ENCODE peak calls at places on chromosomes 1 and 21, in five cellular contexts. One of them, this sample, is unnamed.

GRCh38 chr21:34367320-34367935 is 3.6 kb downstream of the KCNE2 start:
- DNase-seq in AG10803: peak
- DNase-seq in upper lobe of right lung: no peak
- DNase-seq in WTC11: peak
- DNase-seq in ascending aorta: no peak
- DNase-seq in this sample: peak

GRCh38 chr1:30599721-30600120 is 123.7 kb downstream of the MATN1 start:
- DNase-seq in AG10803: peak
- DNase-seq in upper lobe of right lung: no peak
- DNase-seq in WTC11: no peak
- DNase-seq in ascending aorta: no peak
- DNase-seq in this sample: no peak

GRCh38 chr1:178450871-178451270 is 45.9 kb downstream of the CLEC20A start:
- DNase-seq in AG10803: no peak
- DNase-seq in upper lobe of right lung: no peak
- DNase-seq in WTC11: no peak
- DNase-seq in ascending aorta: no peak
- DNase-seq in this sample: no peak

GRCh38 chr1:204228896-204229295 is 15.1 kb upstream of the GOLT1A start:
- DNase-seq in AG10803: no peak
- DNase-seq in upper lobe of right lung: no peak
- DNase-seq in WTC11: no peak
- DNase-seq in ascending aorta: no peak
- DNase-seq in this sample: no peak

GRCh38 chr1:18211764-18212163 is 104.2 kb downstream of the IGSF21 start:
- DNase-seq in AG10803: no peak
- DNase-seq in upper lobe of right lung: no peak
- DNase-seq in WTC11: no peak
- DNase-seq in ascending aorta: no peak
- DNase-seq in this sample: no peak

GRCh38 chr1:183318433-183318832 is 99.7 kb downstream of the NMNAT2 start:
- DNase-seq in AG10803: peak
- DNase-seq in upper lobe of right lung: peak
- DNase-seq in WTC11: peak
- DNase-seq in ascending aorta: peak
- DNase-seq in this sample: peak

GRCh38 chr1:234969630-234970370 is 158.8 kb downstream of the TOMM20 start:
- DNase-seq in AG10803: peak
- DNase-seq in upper lobe of right lung: peak
- DNase-seq in WTC11: peak
- DNase-seq in ascending aorta: no peak
- DNase-seq in this sample: peak

GRCh38 chr1:69278923-69279322 is 288.8 kb upstream of the LRRC7 start:
- DNase-seq in AG10803: no peak
- DNase-seq in upper lobe of right lung: no peak
- DNase-seq in WTC11: no peak
- DNase-seq in ascending aorta: no peak
- DNase-seq in this sample: no peak

GRCh38 chr1:2317230-2318065 is 73.9 kb downstream of the MORN1 start:
- DNase-seq in AG10803: no peak
- DNase-seq in upper lobe of right lung: no peak
- DNase-seq in WTC11: peak
- DNase-seq in ascending aorta: no peak
- DNase-seq in this sample: no peak

GRCh38 chr1:172360511-172360910 is 60.0 kb upstream of the C1orf105 start:
- DNase-seq in AG10803: no peak
- DNase-seq in upper lobe of right lung: no peak
- DNase-seq in WTC11: peak
- DNase-seq in ascending aorta: no peak
- DNase-seq in this sample: no peak

GRCh38 chr1:106523448-106523847 is 533.0 kb upstream of the PRMT6 start:
- DNase-seq in AG10803: no peak
- DNase-seq in upper lobe of right lung: no peak
- DNase-seq in WTC11: peak
- DNase-seq in ascending aorta: no peak
- DNase-seq in this sample: no peak

GRCh38 chr1:26225033-26225831 is 8.8 kb upstream of the CEP85 start:
- DNase-seq in AG10803: no peak
- DNase-seq in upper lobe of right lung: peak
- DNase-seq in WTC11: peak
- DNase-seq in ascending aorta: no peak
- DNase-seq in this sample: peak

GRCh38 chr1:17438977-17439249 is 564 bp downstream of the RCC2 start:
- DNase-seq in AG10803: no peak
- DNase-seq in upper lobe of right lung: no peak
- DNase-seq in WTC11: no peak
- DNase-seq in ascending aorta: no peak
- DNase-seq in this sample: no peak

GRCh38 chr1:29783501-29784275 is 547.4 kb downstream of the PTPRU start:
- DNase-seq in AG10803: no peak
- DNase-seq in upper lobe of right lung: no peak
- DNase-seq in WTC11: no peak
- DNase-seq in ascending aorta: no peak
- DNase-seq in this sample: no peak

GRCh38 chr1:79847715-79848114 is 841.2 kb upstream of the ADGRL4 start:
- DNase-seq in AG10803: no peak
- DNase-seq in upper lobe of right lung: no peak
- DNase-seq in WTC11: no peak
- DNase-seq in ascending aorta: no peak
- DNase-seq in this sample: no peak

DNA sequence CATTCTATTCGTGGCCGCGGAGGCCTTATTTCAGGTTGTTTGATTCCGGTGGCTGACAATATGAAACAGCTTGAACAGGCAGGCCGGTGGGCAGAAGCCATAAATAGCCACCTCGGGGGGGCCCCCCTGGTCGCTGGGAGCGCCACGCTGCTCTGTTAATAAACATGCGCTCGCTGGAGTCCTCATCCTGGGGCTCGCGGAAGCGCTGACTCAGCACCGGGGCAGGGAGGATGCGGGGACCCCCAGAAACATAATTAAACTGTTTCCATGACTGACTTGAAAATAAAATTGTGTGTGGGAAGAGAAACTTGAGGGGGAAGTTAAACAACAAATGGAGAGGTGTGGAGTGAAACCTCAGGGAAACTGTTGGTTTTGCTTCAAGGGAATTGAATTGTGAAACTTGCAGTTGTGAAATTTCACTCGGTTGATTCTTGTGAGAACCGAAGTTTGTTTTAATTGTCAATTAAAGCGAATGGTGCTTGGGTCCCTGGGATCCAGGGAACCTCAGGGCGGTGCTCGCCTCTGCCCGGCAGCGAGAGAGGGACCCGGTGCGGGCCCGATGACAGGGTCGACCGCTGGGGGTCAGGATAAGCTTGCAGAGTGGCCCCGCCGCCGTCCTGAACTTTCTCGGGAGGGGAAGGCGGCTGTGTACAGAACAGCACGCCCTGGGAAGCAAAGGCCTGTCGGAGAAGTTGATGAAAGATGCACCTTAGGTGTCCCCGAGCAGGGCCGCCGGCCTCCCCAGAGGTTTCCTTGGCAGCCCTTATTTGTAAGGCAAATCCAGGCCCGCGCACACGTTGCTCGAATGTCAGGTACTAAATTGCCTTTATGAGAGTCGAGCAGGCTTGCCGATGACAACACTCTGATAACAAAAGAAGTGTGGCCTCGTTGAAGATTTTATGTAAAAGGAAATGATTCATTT is 176.9 kb upstream of the LMO4 start:
- DNase-seq in AG10803: peak
- DNase-seq in upper lobe of right lung: peak
- DNase-seq in WTC11: peak
- DNase-seq in ascending aorta: no peak
- DNase-seq in this sample: peak
- TF ChIP-seq CTCF in AG10803: no peak
- TF ChIP-seq CTCF in upper lobe of right lung: peak
- TF ChIP-seq CTCF in WTC11: peak
- TF ChIP-seq CTCF in ascending aorta: peak
- TF ChIP-seq CTCF in this sample: peak

GRCh38 chr1:33902486-33903209 is 38.8 kb downstream of the HMGB4 start:
- DNase-seq in AG10803: peak
- DNase-seq in upper lobe of right lung: no peak
- DNase-seq in WTC11: no peak
- DNase-seq in ascending aorta: no peak
- DNase-seq in this sample: no peak
- TF ChIP-seq CTCF in AG10803: no peak
- TF ChIP-seq CTCF in upper lobe of right lung: no peak
- TF ChIP-seq CTCF in WTC11: no peak
- TF ChIP-seq CTCF in ascending aorta: no peak
- TF ChIP-seq CTCF in this sample: no peak

DNA sequence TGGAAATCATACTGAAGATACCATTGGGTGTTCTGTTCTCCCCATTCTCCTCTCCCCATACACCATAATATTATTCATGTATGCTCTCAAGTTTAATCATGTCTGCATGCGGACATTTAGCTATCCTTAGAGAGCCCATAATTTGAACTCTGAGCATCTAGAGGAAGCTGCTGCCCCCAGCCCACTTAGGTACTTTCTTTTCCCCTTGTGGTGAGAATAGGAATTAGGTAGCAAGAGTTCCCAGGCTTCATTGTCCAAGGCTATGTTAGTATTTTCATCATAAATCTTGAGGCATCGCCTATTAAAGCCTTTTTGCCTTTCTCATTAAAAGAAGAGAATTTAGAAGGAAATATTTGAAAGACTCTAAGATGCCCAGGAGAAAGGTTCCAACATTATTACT is 96.3 kb downstream of the ROR1 start:
- DNase-seq in AG10803: no peak
- DNase-seq in upper lobe of right lung: no peak
- DNase-seq in WTC11: no peak
- DNase-seq in ascending aorta: no peak
- DNase-seq in this sample: no peak
- TF ChIP-seq CTCF in AG10803: no peak
- TF ChIP-seq CTCF in upper lobe of right lung: no peak
- TF ChIP-seq CTCF in WTC11: no peak
- TF ChIP-seq CTCF in ascending aorta: no peak
- TF ChIP-seq CTCF in this sample: no peak

DNA sequence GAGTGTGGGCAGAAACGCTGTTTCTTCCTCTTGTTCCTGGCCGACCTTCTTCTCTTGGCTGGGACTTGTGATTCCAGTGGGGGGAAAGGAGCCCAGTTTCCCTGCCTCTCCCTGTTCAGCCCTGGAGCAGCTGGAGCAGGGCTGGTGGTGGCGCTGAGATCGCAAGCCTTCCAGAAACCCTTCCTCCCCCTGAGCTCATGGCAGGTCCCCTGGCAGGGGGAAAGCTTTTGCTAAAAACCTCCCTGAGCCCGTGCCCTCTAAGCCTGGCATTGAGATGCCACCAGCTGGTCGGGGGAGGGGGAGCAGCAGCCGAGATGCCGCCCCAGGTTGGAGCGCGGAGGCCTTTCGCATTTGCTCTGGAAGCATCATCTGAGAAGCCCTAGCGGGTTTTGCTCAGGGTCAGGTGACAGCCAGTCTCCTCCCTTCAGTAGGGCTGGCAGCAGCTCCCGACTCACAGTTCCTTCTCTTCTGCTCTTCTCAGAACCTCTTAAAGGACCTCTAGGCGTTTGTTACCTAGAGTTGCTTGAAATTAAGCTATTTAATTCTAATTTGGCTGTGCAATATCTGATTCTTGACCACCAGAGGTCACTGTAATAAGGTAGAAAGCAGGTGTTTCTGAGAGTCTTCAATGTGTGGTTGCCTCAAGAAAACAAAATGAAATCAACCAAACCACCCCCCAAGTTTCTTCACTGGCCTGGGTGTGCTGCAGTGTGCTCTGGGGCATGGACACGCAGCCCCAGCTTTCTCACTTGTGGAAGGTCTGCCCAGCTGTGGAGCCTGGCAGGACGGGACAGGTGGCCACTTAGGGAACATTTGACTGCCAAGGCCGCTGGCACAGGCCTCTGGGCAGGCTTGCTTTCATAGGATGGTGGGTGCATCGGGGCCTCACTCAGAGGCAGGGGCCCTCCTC is 257.3 kb downstream of the CAMTA1 start:
- DNase-seq in AG10803: peak
- DNase-seq in upper lobe of right lung: no peak
- DNase-seq in WTC11: peak
- DNase-seq in ascending aorta: no peak
- DNase-seq in this sample: peak
- TF ChIP-seq CTCF in AG10803: peak
- TF ChIP-seq CTCF in upper lobe of right lung: peak
- TF ChIP-seq CTCF in WTC11: peak
- TF ChIP-seq CTCF in ascending aorta: peak
- TF ChIP-seq CTCF in this sample: peak

DNA sequence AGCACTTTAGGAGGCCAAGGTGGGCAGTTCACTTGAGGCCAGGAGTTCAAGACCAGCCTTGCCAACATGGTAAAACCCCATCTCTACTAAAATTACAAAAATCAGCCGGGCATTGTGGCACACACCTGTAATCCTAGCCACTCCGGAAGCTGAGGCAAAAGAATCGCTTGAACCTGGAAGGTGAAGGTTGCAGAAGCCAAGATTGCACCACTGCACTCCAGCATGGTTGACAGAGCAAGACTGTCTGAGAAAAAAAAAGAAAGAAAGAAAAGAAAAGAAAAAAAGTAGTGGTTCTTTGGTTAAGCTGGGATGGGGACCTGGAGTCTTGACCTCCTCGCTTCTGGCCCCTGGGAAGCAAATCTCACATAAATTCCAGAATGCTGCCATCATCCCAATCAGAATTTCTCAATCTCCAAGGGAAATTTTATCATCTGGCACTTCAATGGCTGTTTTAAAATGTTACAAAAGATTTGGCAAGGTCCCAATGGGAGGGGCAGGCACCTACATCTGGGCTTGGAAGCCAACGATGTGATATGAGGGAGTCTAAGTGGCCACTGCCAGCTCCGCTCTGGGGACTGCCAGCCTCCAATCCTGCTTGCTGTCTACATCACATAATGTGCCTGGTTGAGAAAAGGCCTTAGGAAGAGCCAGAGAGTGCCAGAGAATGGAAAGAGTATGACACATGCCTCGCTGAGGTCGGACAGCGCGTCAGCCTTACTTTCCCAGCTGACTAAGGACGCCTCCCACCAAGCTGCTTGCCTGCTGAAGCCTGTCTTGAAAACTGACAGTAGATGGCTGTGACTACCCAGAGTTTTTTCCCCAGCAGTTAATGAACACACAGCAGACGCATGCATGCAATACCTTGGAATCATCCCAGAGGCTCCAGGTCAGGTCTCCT is 42.1 kb upstream of the SRP9 start:
- DNase-seq in AG10803: peak
- DNase-seq in upper lobe of right lung: peak
- DNase-seq in WTC11: no peak
- DNase-seq in ascending aorta: peak
- DNase-seq in this sample: peak
- TF ChIP-seq CTCF in AG10803: peak
- TF ChIP-seq CTCF in upper lobe of right lung: no peak
- TF ChIP-seq CTCF in WTC11: no peak
- TF ChIP-seq CTCF in ascending aorta: no peak
- TF ChIP-seq CTCF in this sample: peak

GRCh38 chr21:38240121-38240520 is 16.7 kb upstream of the KCNJ15 start:
- DNase-seq in AG10803: no peak
- DNase-seq in upper lobe of right lung: no peak
- DNase-seq in WTC11: no peak
- DNase-seq in ascending aorta: no peak
- DNase-seq in this sample: no peak

GRCh38 chr21:38242036-38242435 is 14.8 kb upstream of the KCNJ15 start:
- DNase-seq in AG10803: peak
- DNase-seq in upper lobe of right lung: no peak
- DNase-seq in WTC11: no peak
- DNase-seq in ascending aorta: no peak
- DNase-seq in this sample: no peak

GRCh38 chr21:38241029-38241740 is 15.6 kb upstream of the KCNJ15 start:
- DNase-seq in AG10803: peak
- DNase-seq in upper lobe of right lung: no peak
- DNase-seq in WTC11: no peak
- DNase-seq in ascending aorta: no peak
- DNase-seq in this sample: peak

GRCh38 chr21:38234395-38235142 is 22.2 kb upstream of the KCNJ15 start:
- DNase-seq in AG10803: no peak
- DNase-seq in upper lobe of right lung: no peak
- DNase-seq in WTC11: no peak
- DNase-seq in ascending aorta: no peak
- DNase-seq in this sample: no peak

GRCh38 chr21:38236232-38236631 is 20.6 kb upstream of the KCNJ15 start:
- DNase-seq in AG10803: peak
- DNase-seq in upper lobe of right lung: no peak
- DNase-seq in WTC11: no peak
- DNase-seq in ascending aorta: no peak
- DNase-seq in this sample: no peak
- TF ChIP-seq CTCF in AG10803: peak
- TF ChIP-seq CTCF in upper lobe of right lung: peak
- TF ChIP-seq CTCF in WTC11: no peak
- TF ChIP-seq CTCF in ascending aorta: no peak
- TF ChIP-seq CTCF in this sample: peak

This sample was measured in fibroblast of mammary gland.